ENCODE peak calls at places on chromosomes 16 and 17, in seven cellular contexts. D, Q, Z, V, A, X and T are unnamed samples.

GRCh38 chr17:12665263-12666210 is at the start of gene MYOCD:
- DNase-seq in D (peak), Q (peak), Z (no peak), V (peak), A (peak), X (peak), T (peak)

GRCh38 chr17:1813088-1813487 is 16.6 kb downstream of the SMYD4 start:
- DNase-seq in D (no peak), Q (peak), Z (no peak), V (no peak), A (no peak), X (no peak), T (no peak)

GRCh38 chr16:19578378-19578851 is 22.9 kb downstream of the VPS35L start:
- DNase-seq in D (no peak), Q (peak), Z (no peak), V (no peak), A (peak), X (no peak), T (no peak)

GRCh38 chr17:36148559-36149295 is 27.7 kb downstream of the TBC1D3B start:
- DNase-seq in D (peak), Q (peak), Z (peak), V (peak), A (peak), X (peak), T (peak)

GRCh38 chr17:79548116-79548515 is 62.7 kb downstream of the RBFOX3 start:
- DNase-seq in D (no peak), Q (no peak), Z (no peak), V (no peak), A (no peak), X (no peak), T (no peak)

GRCh38 chr17:72734611-72735010 is 357.9 kb downstream of the SLC39A11 start:
- DNase-seq in D (no peak), Q (no peak), Z (no peak), V (no peak), A (no peak), X (no peak), T (no peak)

GRCh38 chr17:1829189-1829578 is 518 bp downstream of the SMYD4 start:
- DNase-seq in D (peak), Q (peak), Z (no peak), V (no peak), A (no peak), X (peak), T (no peak)

GRCh38 chr17:7915611-7916382 is at the start of gene RNF227:
- DNase-seq in D (peak), Q (peak), Z (peak), V (peak), A (peak), X (peak), T (peak)

GRCh38 chr17:1724869-1725641 is 551 bp downstream of the WDR81 start:
- DNase-seq in D (peak), Q (no peak), Z (no peak), V (no peak), A (peak), X (peak), T (no peak)

GRCh38 chr16:87093804-87094203 is 223.4 kb downstream of the C16orf95 start:
- DNase-seq in D (no peak), Q (no peak), Z (no peak), V (no peak), A (no peak), X (no peak), T (no peak)

GRCh38 chr16:70495425-70496182 is 27.8 kb downstream of the COG4 start:
- DNase-seq in D (no peak), Q (no peak), Z (no peak), V (no peak), A (no peak), X (no peak), T (no peak)

GRCh38 chr17:70099267-70099666 is 24.2 kb downstream of the KCNJ16 start:
- DNase-seq in D (no peak), Q (no peak), Z (no peak), V (no peak), A (no peak), X (no peak), T (no peak)

GRCh38 chr16:31876955-31877828 is 3.6 kb downstream of the ZNF267 start:
- DNase-seq in D (no peak), Q (peak), Z (peak), V (no peak), A (no peak), X (peak), T (no peak)

GRCh38 chr17:72492941-72493340 is 372.1 kb downstream of the SOX9 start:
- DNase-seq in D (no peak), Q (no peak), Z (no peak), V (no peak), A (no peak), X (no peak), T (no peak)

GRCh38 chr17:48603959-48604769 is 622 bp downstream of the HOXB6 start:
- DNase-seq in D (no peak), Q (no peak), Z (no peak), V (no peak), A (no peak), X (no peak), T (no peak)

GRCh38 chr17:59762022-59762825 is 54.8 kb downstream of the VMP1 start:
- DNase-seq in D (no peak), Q (peak), Z (no peak), V (no peak), A (no peak), X (peak), T (no peak)

GRCh38 chr17:35010093-35010492 is 29.8 kb downstream of the LIG3 start:
- DNase-seq in D (no peak), Q (peak), Z (no peak), V (no peak), A (no peak), X (no peak), T (no peak)

GRCh38 chr16:75379339-75379738 is 54.0 kb downstream of the CFDP1 start:
- DNase-seq in D (no peak), Q (no peak), Z (no peak), V (no peak), A (no peak), X (no peak), T (no peak)

GRCh38 chr16:29645699-29646187 is 17.3 kb upstream of the SPN start:
- DNase-seq in D (no peak), Q (peak), Z (no peak), V (no peak), A (no peak), X (no peak), T (no peak)

GRCh38 chr17:48610282-48611211 is at the start of gene HOXB7:
- DNase-seq in D (no peak), Q (peak), Z (no peak), V (peak), A (no peak), X (peak), T (peak)

GRCh38 chr16:78485188-78485898 is 385.9 kb downstream of the WWOX start:
- DNase-seq in D (no peak), Q (no peak), Z (no peak), V (no peak), A (no peak), X (no peak), T (no peak)
- TF ChIP-seq CTCF in D (no peak), Q (no peak), Z (no peak), V (no peak), A (no peak), X (no peak), T (no peak)

DNA sequence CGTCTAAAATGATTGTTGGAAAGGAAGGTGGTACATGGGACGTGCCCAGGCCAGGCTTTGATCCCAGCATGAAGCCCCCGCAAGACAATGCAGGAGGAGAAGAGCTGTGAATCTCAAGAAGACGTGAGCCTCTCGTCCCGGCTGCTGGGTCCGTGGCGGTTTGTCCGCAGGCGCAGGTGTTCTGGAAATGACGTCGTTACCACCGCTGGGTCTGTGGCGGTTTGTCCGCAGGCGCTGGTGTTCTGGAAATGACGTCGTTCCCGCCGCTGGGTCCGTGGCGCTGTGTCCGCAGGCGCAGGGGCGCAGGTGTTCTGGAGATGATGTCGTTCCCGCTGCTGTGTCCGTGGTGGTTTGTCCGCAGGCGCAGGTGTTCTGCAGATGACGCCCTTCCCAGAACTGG is 14.1 kb downstream of the SPG7 start:
- DNase-seq in D (no peak), Q (no peak), Z (no peak), V (no peak), A (no peak), X (no peak), T (no peak)
- TF ChIP-seq CTCF in D (no peak), Q (no peak), Z (no peak), V (no peak), A (no peak), X (no peak), T (no peak)

GRCh38 chr17:17129466-17129865 is 76.7 kb downstream of the PLD6 start:
- DNase-seq in D (no peak), Q (no peak), Z (no peak), V (no peak), A (no peak), X (no peak), T (no peak)

GRCh38 chr17:17127730-17128291 is 78.3 kb downstream of the PLD6 start:
- DNase-seq in D (no peak), Q (no peak), Z (no peak), V (no peak), A (no peak), X (no peak), T (no peak)

GRCh38 chr17:17131876-17132275 is 74.3 kb downstream of the PLD6 start:
- DNase-seq in D (no peak), Q (no peak), Z (no peak), V (no peak), A (no peak), X (no peak), T (no peak)

GRCh38 chr17:17128476-17129075 is 77.6 kb downstream of the PLD6 start:
- DNase-seq in D (no peak), Q (no peak), Z (no peak), V (no peak), A (no peak), X (no peak), T (no peak)

DNA sequence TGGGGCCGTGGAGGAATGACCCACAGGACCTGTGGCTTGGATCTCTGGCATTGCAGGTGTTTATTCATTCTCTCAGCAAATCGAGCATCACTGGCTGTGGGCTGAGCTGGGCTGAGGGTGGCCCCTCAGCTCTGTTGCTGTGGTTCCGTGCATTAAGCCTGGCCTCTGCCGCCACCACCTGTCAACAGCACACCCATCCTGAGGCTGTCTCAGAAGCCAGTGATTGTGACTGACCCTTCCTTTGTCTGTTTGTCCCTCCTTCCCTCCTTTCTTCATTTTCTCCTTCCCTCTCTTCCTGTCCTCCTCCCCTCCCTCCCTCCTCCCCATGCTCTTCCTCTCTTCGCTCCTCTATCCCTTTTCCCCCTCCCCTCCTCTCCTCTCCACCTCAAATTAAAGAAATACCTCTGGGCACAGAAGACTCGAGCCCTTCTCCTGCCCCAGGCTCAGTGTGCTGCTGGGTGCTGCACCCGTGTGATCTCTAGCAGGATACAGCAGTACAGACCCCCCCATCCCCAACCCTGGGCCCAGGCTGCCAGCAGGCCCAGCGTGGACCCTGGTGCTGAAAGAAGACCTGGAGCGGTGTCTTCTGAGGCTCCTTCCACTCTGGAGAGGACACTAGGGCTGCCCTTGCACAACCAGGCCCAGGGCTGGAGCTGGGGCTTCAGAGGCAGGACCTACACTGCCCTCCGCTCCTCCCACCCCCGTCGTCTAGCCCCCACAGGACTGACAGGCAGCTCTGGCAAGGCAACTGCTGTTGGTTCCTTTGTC is 75.9 kb downstream of the PLD6 start:
- DNase-seq in D (no peak), Q (no peak), Z (no peak), V (no peak), A (no peak), X (no peak), T (no peak)
- TF ChIP-seq CTCF in D (no peak), Q (no peak), Z (no peak), V (no peak), A (no peak), X (no peak), T (no peak)

DNA sequence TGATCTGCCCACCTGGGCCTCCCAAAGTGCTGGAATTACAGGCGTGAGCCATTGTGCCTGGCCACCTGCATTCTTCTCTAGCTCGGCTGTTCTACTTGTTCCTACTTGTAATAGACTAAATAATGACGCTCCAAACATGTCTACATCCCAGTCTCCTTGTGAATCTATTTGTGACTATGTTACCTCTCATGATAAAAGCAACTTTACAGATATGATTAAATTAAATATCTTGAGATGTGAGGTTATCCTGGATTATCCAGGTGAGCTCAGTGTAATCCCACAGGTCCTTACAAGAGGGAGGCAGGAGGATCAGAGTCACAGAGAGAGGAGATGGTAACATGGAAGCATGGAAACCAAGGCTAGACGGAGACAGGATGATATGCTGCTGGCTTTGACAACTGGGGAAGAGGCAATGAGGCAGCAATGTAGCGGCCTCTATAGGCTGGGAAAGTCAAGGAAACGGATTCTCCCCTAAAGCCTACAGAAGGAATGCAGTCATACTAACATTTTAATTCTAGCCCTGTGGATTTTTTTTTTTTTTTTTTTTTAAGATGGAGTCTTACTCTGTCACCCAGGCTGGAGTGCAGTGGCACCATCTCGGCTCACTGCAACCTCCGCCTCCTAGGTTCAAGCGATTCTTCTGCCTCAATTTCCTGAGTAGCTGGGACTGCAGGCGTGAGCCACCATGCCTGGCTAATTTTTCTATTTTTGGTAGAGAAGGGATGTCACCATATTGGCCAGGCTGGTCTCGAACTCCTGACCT is 5.0 kb upstream of the LASP1 start:
- DNase-seq in D (no peak), Q (no peak), Z (no peak), V (no peak), A (no peak), X (no peak), T (no peak)
- TF ChIP-seq CTCF in D (no peak), Q (peak), Z (no peak), V (no peak), A (peak), X (no peak), T (no peak)

GRCh38 chr17:40070644-40070894 is 7.8 kb downstream of the THRA start:
- DNase-seq in D (no peak), Q (no peak), Z (no peak), V (no peak), A (no peak), X (no peak), T (no peak)

GRCh38 chr17:40068584-40068916 is 5.8 kb downstream of the THRA start:
- DNase-seq in D (no peak), Q (no peak), Z (no peak), V (no peak), A (no peak), X (no peak), T (no peak)

GRCh38 chr17:40068917-40069750 is 6.4 kb downstream of the THRA start:
- DNase-seq in D (peak), Q (peak), Z (peak), V (peak), A (peak), X (no peak), T (peak)

GRCh38 chr17:40070895-40071719 is 8.3 kb downstream of the THRA start:
- DNase-seq in D (peak), Q (no peak), Z (no peak), V (peak), A (no peak), X (no peak), T (no peak)

GRCh38 chr17:40069751-40070643 is 7.2 kb downstream of the THRA start:
- DNase-seq in D (peak), Q (peak), Z (peak), V (peak), A (no peak), X (peak), T (no peak)
- TF ChIP-seq CTCF in D (peak), Q (peak), Z (peak), V (peak), A (peak), X (no peak), T (no peak)

GRCh38 chr17:58606934-58607333 is 84.9 kb downstream of the TEX14 start:
- DNase-seq in D (no peak), Q (no peak), Z (no peak), V (no peak), A (no peak), X (no peak), T (no peak)

GRCh38 chr17:58611331-58611730 is 80.5 kb downstream of the TEX14 start:
- DNase-seq in D (no peak), Q (no peak), Z (no peak), V (no peak), A (no peak), X (no peak), T (no peak)

GRCh38 chr17:58605470-58605869 is 86.4 kb downstream of the TEX14 start:
- DNase-seq in D (no peak), Q (no peak), Z (no peak), V (no peak), A (no peak), X (no peak), T (no peak)

GRCh38 chr17:58601976-58602375 is 87.5 kb upstream of the MTMR4 start:
- DNase-seq in D (no peak), Q (no peak), Z (no peak), V (no peak), A (no peak), X (no peak), T (no peak)

GRCh38 chr17:58605986-58606385 is 85.9 kb downstream of the TEX14 start:
- DNase-seq in D (no peak), Q (no peak), Z (no peak), V (no peak), A (no peak), X (no peak), T (no peak)
- TF ChIP-seq CTCF in D (no peak), Q (no peak), Z (no peak), V (no peak), A (no peak), X (no peak), T (no peak)